ENCODE peak calls at places on chromosome 17, in eight cellular contexts. One of them, this sample, is unnamed.

GRCh38 chr17:78144736-78145641 is 1.2 kb upstream of the C17orf99 start:
- DNase-seq in H7: peak
- DNase-seq in AG09319: no peak
- DNase-seq in stimulated activated CD8-positive, alpha-beta memory T cell treated with anti-CD3 and anti-CD28 coated beads, Interleukin-15, amount 100 ng/mL, for 24 hours: no peak
- DNase-seq in fibroblast of villous mesenchyme: peak
- DNase-seq in activated CD8-positive, alpha-beta memory T cell treated with anti-CD3 and anti-CD28 coated beads for 4 hours: no peak
- DNase-seq in fibroblast of mammary gland: peak
- DNase-seq in activated T-helper 1 cell treated with anti-CD3 and anti-CD28 coated beads, Interleukin-2, amount 50 U/mL, for 16 hours: no peak
- DNase-seq in this sample: no peak

GRCh38 chr17:65556910-65557348 is 4.5 kb downstream of the AXIN2 start:
- DNase-seq in H7: no peak
- DNase-seq in AG09319: no peak
- DNase-seq in stimulated activated CD8-positive, alpha-beta memory T cell treated with anti-CD3 and anti-CD28 coated beads, Interleukin-15, amount 100 ng/mL, for 24 hours: no peak
- DNase-seq in fibroblast of villous mesenchyme: no peak
- DNase-seq in activated CD8-positive, alpha-beta memory T cell treated with anti-CD3 and anti-CD28 coated beads for 4 hours: no peak
- DNase-seq in fibroblast of mammary gland: no peak
- DNase-seq in activated T-helper 1 cell treated with anti-CD3 and anti-CD28 coated beads, Interleukin-2, amount 50 U/mL, for 16 hours: no peak
- DNase-seq in this sample: no peak

GRCh38 chr17:72334205-72334604 is 213.4 kb downstream of the SOX9 start:
- DNase-seq in H7: no peak
- DNase-seq in AG09319: peak
- DNase-seq in stimulated activated CD8-positive, alpha-beta memory T cell treated with anti-CD3 and anti-CD28 coated beads, Interleukin-15, amount 100 ng/mL, for 24 hours: no peak
- DNase-seq in fibroblast of villous mesenchyme: peak
- DNase-seq in activated CD8-positive, alpha-beta memory T cell treated with anti-CD3 and anti-CD28 coated beads for 4 hours: no peak
- DNase-seq in fibroblast of mammary gland: peak
- DNase-seq in activated T-helper 1 cell treated with anti-CD3 and anti-CD28 coated beads, Interleukin-2, amount 50 U/mL, for 16 hours: no peak
- DNase-seq in this sample: no peak

GRCh38 chr17:28834420-28834819 is 8.2 kb downstream of the FAM222B start:
- DNase-seq in H7: no peak
- DNase-seq in AG09319: no peak
- DNase-seq in stimulated activated CD8-positive, alpha-beta memory T cell treated with anti-CD3 and anti-CD28 coated beads, Interleukin-15, amount 100 ng/mL, for 24 hours: no peak
- DNase-seq in fibroblast of villous mesenchyme: no peak
- DNase-seq in activated CD8-positive, alpha-beta memory T cell treated with anti-CD3 and anti-CD28 coated beads for 4 hours: no peak
- DNase-seq in fibroblast of mammary gland: no peak
- DNase-seq in activated T-helper 1 cell treated with anti-CD3 and anti-CD28 coated beads, Interleukin-2, amount 50 U/mL, for 16 hours: no peak
- DNase-seq in this sample: no peak

GRCh38 chr17:48961516-48962233 is 6.7 kb downstream of the GIP start:
- DNase-seq in H7: peak
- DNase-seq in AG09319: no peak
- DNase-seq in stimulated activated CD8-positive, alpha-beta memory T cell treated with anti-CD3 and anti-CD28 coated beads, Interleukin-15, amount 100 ng/mL, for 24 hours: no peak
- DNase-seq in fibroblast of villous mesenchyme: peak
- DNase-seq in activated CD8-positive, alpha-beta memory T cell treated with anti-CD3 and anti-CD28 coated beads for 4 hours: no peak
- DNase-seq in fibroblast of mammary gland: peak
- DNase-seq in activated T-helper 1 cell treated with anti-CD3 and anti-CD28 coated beads, Interleukin-2, amount 50 U/mL, for 16 hours: no peak
- DNase-seq in this sample: peak

GRCh38 chr17:80049986-80050385 is 13.5 kb downstream of the CCDC40 start:
- DNase-seq in H7: no peak
- DNase-seq in AG09319: no peak
- DNase-seq in stimulated activated CD8-positive, alpha-beta memory T cell treated with anti-CD3 and anti-CD28 coated beads, Interleukin-15, amount 100 ng/mL, for 24 hours: no peak
- DNase-seq in fibroblast of villous mesenchyme: no peak
- DNase-seq in activated CD8-positive, alpha-beta memory T cell treated with anti-CD3 and anti-CD28 coated beads for 4 hours: no peak
- DNase-seq in fibroblast of mammary gland: no peak
- DNase-seq in activated T-helper 1 cell treated with anti-CD3 and anti-CD28 coated beads, Interleukin-2, amount 50 U/mL, for 16 hours: no peak
- DNase-seq in this sample: no peak

GRCh38 chr17:50129303-50129945 is 536 bp downstream of the SAMD14 start:
- DNase-seq in H7: peak
- DNase-seq in AG09319: no peak
- DNase-seq in stimulated activated CD8-positive, alpha-beta memory T cell treated with anti-CD3 and anti-CD28 coated beads, Interleukin-15, amount 100 ng/mL, for 24 hours: no peak
- DNase-seq in fibroblast of villous mesenchyme: no peak
- DNase-seq in activated CD8-positive, alpha-beta memory T cell treated with anti-CD3 and anti-CD28 coated beads for 4 hours: no peak
- DNase-seq in fibroblast of mammary gland: no peak
- DNase-seq in activated T-helper 1 cell treated with anti-CD3 and anti-CD28 coated beads, Interleukin-2, amount 50 U/mL, for 16 hours: no peak
- DNase-seq in this sample: no peak

GRCh38 chr17:48541574-48542113 is 3.3 kb downstream of the HOXB2 start:
- DNase-seq in H7: peak
- DNase-seq in AG09319: no peak
- DNase-seq in stimulated activated CD8-positive, alpha-beta memory T cell treated with anti-CD3 and anti-CD28 coated beads, Interleukin-15, amount 100 ng/mL, for 24 hours: no peak
- DNase-seq in fibroblast of villous mesenchyme: peak
- DNase-seq in activated CD8-positive, alpha-beta memory T cell treated with anti-CD3 and anti-CD28 coated beads for 4 hours: no peak
- DNase-seq in fibroblast of mammary gland: peak
- DNase-seq in activated T-helper 1 cell treated with anti-CD3 and anti-CD28 coated beads, Interleukin-2, amount 50 U/mL, for 16 hours: no peak
- DNase-seq in this sample: no peak

GRCh38 chr17:3982113-3982512 is 17.9 kb upstream of the ATP2A3 start:
- DNase-seq in H7: peak
- DNase-seq in AG09319: no peak
- DNase-seq in stimulated activated CD8-positive, alpha-beta memory T cell treated with anti-CD3 and anti-CD28 coated beads, Interleukin-15, amount 100 ng/mL, for 24 hours: no peak
- DNase-seq in fibroblast of villous mesenchyme: no peak
- DNase-seq in activated CD8-positive, alpha-beta memory T cell treated with anti-CD3 and anti-CD28 coated beads for 4 hours: no peak
- DNase-seq in fibroblast of mammary gland: no peak
- DNase-seq in activated T-helper 1 cell treated with anti-CD3 and anti-CD28 coated beads, Interleukin-2, amount 50 U/mL, for 16 hours: no peak
- DNase-seq in this sample: no peak

GRCh38 chr17:43085489-43085888 is 39.7 kb downstream of the BRCA1 start:
- DNase-seq in H7: no peak
- DNase-seq in AG09319: no peak
- DNase-seq in stimulated activated CD8-positive, alpha-beta memory T cell treated with anti-CD3 and anti-CD28 coated beads, Interleukin-15, amount 100 ng/mL, for 24 hours: no peak
- DNase-seq in fibroblast of villous mesenchyme: peak
- DNase-seq in activated CD8-positive, alpha-beta memory T cell treated with anti-CD3 and anti-CD28 coated beads for 4 hours: no peak
- DNase-seq in fibroblast of mammary gland: peak
- DNase-seq in activated T-helper 1 cell treated with anti-CD3 and anti-CD28 coated beads, Interleukin-2, amount 50 U/mL, for 16 hours: no peak
- DNase-seq in this sample: peak

GRCh38 chr17:79028496-79029326 is 4.7 kb downstream of the C1QTNF1 start:
- DNase-seq in H7: peak
- DNase-seq in AG09319: no peak
- DNase-seq in stimulated activated CD8-positive, alpha-beta memory T cell treated with anti-CD3 and anti-CD28 coated beads, Interleukin-15, amount 100 ng/mL, for 24 hours: no peak
- DNase-seq in fibroblast of villous mesenchyme: no peak
- DNase-seq in activated CD8-positive, alpha-beta memory T cell treated with anti-CD3 and anti-CD28 coated beads for 4 hours: no peak
- DNase-seq in fibroblast of mammary gland: no peak
- DNase-seq in activated T-helper 1 cell treated with anti-CD3 and anti-CD28 coated beads, Interleukin-2, amount 50 U/mL, for 16 hours: no peak
- DNase-seq in this sample: peak

GRCh38 chr17:42818379-42818778 is 5.7 kb downstream of the BECN1 start:
- DNase-seq in H7: no peak
- DNase-seq in AG09319: no peak
- DNase-seq in stimulated activated CD8-positive, alpha-beta memory T cell treated with anti-CD3 and anti-CD28 coated beads, Interleukin-15, amount 100 ng/mL, for 24 hours: no peak
- DNase-seq in fibroblast of villous mesenchyme: no peak
- DNase-seq in activated CD8-positive, alpha-beta memory T cell treated with anti-CD3 and anti-CD28 coated beads for 4 hours: no peak
- DNase-seq in fibroblast of mammary gland: peak
- DNase-seq in activated T-helper 1 cell treated with anti-CD3 and anti-CD28 coated beads, Interleukin-2, amount 50 U/mL, for 16 hours: no peak
- DNase-seq in this sample: no peak

GRCh38 chr17:2982854-2983636 is 80.4 kb downstream of the OR1D5 start:
- DNase-seq in H7: no peak
- DNase-seq in AG09319: peak
- DNase-seq in stimulated activated CD8-positive, alpha-beta memory T cell treated with anti-CD3 and anti-CD28 coated beads, Interleukin-15, amount 100 ng/mL, for 24 hours: no peak
- DNase-seq in fibroblast of villous mesenchyme: peak
- DNase-seq in activated CD8-positive, alpha-beta memory T cell treated with anti-CD3 and anti-CD28 coated beads for 4 hours: no peak
- DNase-seq in fibroblast of mammary gland: peak
- DNase-seq in activated T-helper 1 cell treated with anti-CD3 and anti-CD28 coated beads, Interleukin-2, amount 50 U/mL, for 16 hours: no peak
- DNase-seq in this sample: no peak

GRCh38 chr17:36617773-36618172 is 16.4 kb downstream of the MRM1 start:
- DNase-seq in H7: no peak
- DNase-seq in AG09319: no peak
- DNase-seq in stimulated activated CD8-positive, alpha-beta memory T cell treated with anti-CD3 and anti-CD28 coated beads, Interleukin-15, amount 100 ng/mL, for 24 hours: no peak
- DNase-seq in fibroblast of villous mesenchyme: no peak
- DNase-seq in activated CD8-positive, alpha-beta memory T cell treated with anti-CD3 and anti-CD28 coated beads for 4 hours: no peak
- DNase-seq in fibroblast of mammary gland: no peak
- DNase-seq in activated T-helper 1 cell treated with anti-CD3 and anti-CD28 coated beads, Interleukin-2, amount 50 U/mL, for 16 hours: no peak
- DNase-seq in this sample: no peak

GRCh38 chr17:33225509-33225908 is 67.6 kb downstream of the ASIC2 start:
- DNase-seq in H7: no peak
- DNase-seq in AG09319: no peak
- DNase-seq in stimulated activated CD8-positive, alpha-beta memory T cell treated with anti-CD3 and anti-CD28 coated beads, Interleukin-15, amount 100 ng/mL, for 24 hours: no peak
- DNase-seq in fibroblast of villous mesenchyme: no peak
- DNase-seq in activated CD8-positive, alpha-beta memory T cell treated with anti-CD3 and anti-CD28 coated beads for 4 hours: no peak
- DNase-seq in fibroblast of mammary gland: no peak
- DNase-seq in activated T-helper 1 cell treated with anti-CD3 and anti-CD28 coated beads, Interleukin-2, amount 50 U/mL, for 16 hours: no peak
- DNase-seq in this sample: no peak

GRCh38 chr17:17815436-17816200 is 21.2 kb downstream of the SREBF1 start:
- DNase-seq in H7: no peak
- DNase-seq in AG09319: no peak
- DNase-seq in stimulated activated CD8-positive, alpha-beta memory T cell treated with anti-CD3 and anti-CD28 coated beads, Interleukin-15, amount 100 ng/mL, for 24 hours: no peak
- DNase-seq in fibroblast of villous mesenchyme: no peak
- DNase-seq in activated CD8-positive, alpha-beta memory T cell treated with anti-CD3 and anti-CD28 coated beads for 4 hours: no peak
- DNase-seq in fibroblast of mammary gland: no peak
- DNase-seq in activated T-helper 1 cell treated with anti-CD3 and anti-CD28 coated beads, Interleukin-2, amount 50 U/mL, for 16 hours: no peak
- DNase-seq in this sample: no peak

GRCh38 chr17:49784636-49785035 is 3.8 kb upstream of the KAT7 start:
- DNase-seq in H7: no peak
- DNase-seq in AG09319: no peak
- DNase-seq in stimulated activated CD8-positive, alpha-beta memory T cell treated with anti-CD3 and anti-CD28 coated beads, Interleukin-15, amount 100 ng/mL, for 24 hours: no peak
- DNase-seq in fibroblast of villous mesenchyme: no peak
- DNase-seq in activated CD8-positive, alpha-beta memory T cell treated with anti-CD3 and anti-CD28 coated beads for 4 hours: no peak
- DNase-seq in fibroblast of mammary gland: no peak
- DNase-seq in activated T-helper 1 cell treated with anti-CD3 and anti-CD28 coated beads, Interleukin-2, amount 50 U/mL, for 16 hours: no peak
- DNase-seq in this sample: no peak

GRCh38 chr17:75471207-75471606 is 14.8 kb downstream of the TMEM94 start:
- DNase-seq in H7: no peak
- DNase-seq in AG09319: no peak
- DNase-seq in stimulated activated CD8-positive, alpha-beta memory T cell treated with anti-CD3 and anti-CD28 coated beads, Interleukin-15, amount 100 ng/mL, for 24 hours: no peak
- DNase-seq in fibroblast of villous mesenchyme: no peak
- DNase-seq in activated CD8-positive, alpha-beta memory T cell treated with anti-CD3 and anti-CD28 coated beads for 4 hours: no peak
- DNase-seq in fibroblast of mammary gland: no peak
- DNase-seq in activated T-helper 1 cell treated with anti-CD3 and anti-CD28 coated beads, Interleukin-2, amount 50 U/mL, for 16 hours: no peak
- DNase-seq in this sample: no peak

GRCh38 chr17:83098241-83099085 is 19.1 kb downstream of the METRNL start:
- DNase-seq in H7: peak
- DNase-seq in AG09319: no peak
- DNase-seq in stimulated activated CD8-positive, alpha-beta memory T cell treated with anti-CD3 and anti-CD28 coated beads, Interleukin-15, amount 100 ng/mL, for 24 hours: no peak
- DNase-seq in fibroblast of villous mesenchyme: no peak
- DNase-seq in activated CD8-positive, alpha-beta memory T cell treated with anti-CD3 and anti-CD28 coated beads for 4 hours: no peak
- DNase-seq in fibroblast of mammary gland: no peak
- DNase-seq in activated T-helper 1 cell treated with anti-CD3 and anti-CD28 coated beads, Interleukin-2, amount 50 U/mL, for 16 hours: no peak
- DNase-seq in this sample: no peak

GRCh38 chr17:45836047-45837044 is 8.3 kb upstream of the SPPL2C start:
- DNase-seq in H7: peak
- DNase-seq in AG09319: no peak
- DNase-seq in stimulated activated CD8-positive, alpha-beta memory T cell treated with anti-CD3 and anti-CD28 coated beads, Interleukin-15, amount 100 ng/mL, for 24 hours: no peak
- DNase-seq in fibroblast of villous mesenchyme: no peak
- DNase-seq in activated CD8-positive, alpha-beta memory T cell treated with anti-CD3 and anti-CD28 coated beads for 4 hours: no peak
- DNase-seq in fibroblast of mammary gland: no peak
- DNase-seq in activated T-helper 1 cell treated with anti-CD3 and anti-CD28 coated beads, Interleukin-2, amount 50 U/mL, for 16 hours: no peak
- DNase-seq in this sample: no peak

GRCh38 chr17:80790021-80790765 is 201.4 kb upstream of the CHMP6 start:
- DNase-seq in H7: no peak
- DNase-seq in AG09319: no peak
- DNase-seq in stimulated activated CD8-positive, alpha-beta memory T cell treated with anti-CD3 and anti-CD28 coated beads, Interleukin-15, amount 100 ng/mL, for 24 hours: no peak
- DNase-seq in fibroblast of villous mesenchyme: peak
- DNase-seq in activated CD8-positive, alpha-beta memory T cell treated with anti-CD3 and anti-CD28 coated beads for 4 hours: no peak
- DNase-seq in fibroblast of mammary gland: no peak
- DNase-seq in activated T-helper 1 cell treated with anti-CD3 and anti-CD28 coated beads, Interleukin-2, amount 50 U/mL, for 16 hours: no peak
- DNase-seq in this sample: no peak

GRCh38 chr17:72984145-72984924 is 108.2 kb downstream of the SLC39A11 start:
- DNase-seq in H7: no peak
- DNase-seq in AG09319: peak
- DNase-seq in stimulated activated CD8-positive, alpha-beta memory T cell treated with anti-CD3 and anti-CD28 coated beads, Interleukin-15, amount 100 ng/mL, for 24 hours: no peak
- DNase-seq in fibroblast of villous mesenchyme: peak
- DNase-seq in activated CD8-positive, alpha-beta memory T cell treated with anti-CD3 and anti-CD28 coated beads for 4 hours: no peak
- DNase-seq in fibroblast of mammary gland: peak
- DNase-seq in activated T-helper 1 cell treated with anti-CD3 and anti-CD28 coated beads, Interleukin-2, amount 50 U/mL, for 16 hours: no peak
- DNase-seq in this sample: peak

GRCh38 chr17:76633628-76634328 is 9.8 kb downstream of the ST6GALNAC1 start:
- DNase-seq in H7: no peak
- DNase-seq in AG09319: no peak
- DNase-seq in stimulated activated CD8-positive, alpha-beta memory T cell treated with anti-CD3 and anti-CD28 coated beads, Interleukin-15, amount 100 ng/mL, for 24 hours: no peak
- DNase-seq in fibroblast of villous mesenchyme: no peak
- DNase-seq in activated CD8-positive, alpha-beta memory T cell treated with anti-CD3 and anti-CD28 coated beads for 4 hours: no peak
- DNase-seq in fibroblast of mammary gland: no peak
- DNase-seq in activated T-helper 1 cell treated with anti-CD3 and anti-CD28 coated beads, Interleukin-2, amount 50 U/mL, for 16 hours: no peak
- DNase-seq in this sample: no peak

GRCh38 chr17:74389094-74389753 is 21.9 kb downstream of the GPR142 start:
- DNase-seq in H7: no peak
- DNase-seq in AG09319: no peak
- DNase-seq in stimulated activated CD8-positive, alpha-beta memory T cell treated with anti-CD3 and anti-CD28 coated beads, Interleukin-15, amount 100 ng/mL, for 24 hours: no peak
- DNase-seq in fibroblast of villous mesenchyme: no peak
- DNase-seq in activated CD8-positive, alpha-beta memory T cell treated with anti-CD3 and anti-CD28 coated beads for 4 hours: no peak
- DNase-seq in fibroblast of mammary gland: no peak
- DNase-seq in activated T-helper 1 cell treated with anti-CD3 and anti-CD28 coated beads, Interleukin-2, amount 50 U/mL, for 16 hours: no peak
- DNase-seq in this sample: no peak

GRCh38 chr17:66523378-66524174 is 221.2 kb downstream of the PRKCA start:
- DNase-seq in H7: no peak
- DNase-seq in AG09319: no peak
- DNase-seq in stimulated activated CD8-positive, alpha-beta memory T cell treated with anti-CD3 and anti-CD28 coated beads, Interleukin-15, amount 100 ng/mL, for 24 hours: no peak
- DNase-seq in fibroblast of villous mesenchyme: peak
- DNase-seq in activated CD8-positive, alpha-beta memory T cell treated with anti-CD3 and anti-CD28 coated beads for 4 hours: no peak
- DNase-seq in fibroblast of mammary gland: peak
- DNase-seq in activated T-helper 1 cell treated with anti-CD3 and anti-CD28 coated beads, Interleukin-2, amount 50 U/mL, for 16 hours: no peak
- DNase-seq in this sample: no peak

GRCh38 chr17:48610282-48611211 is at the start of gene HOXB7:
- DNase-seq in H7: peak
- DNase-seq in AG09319: no peak
- DNase-seq in stimulated activated CD8-positive, alpha-beta memory T cell treated with anti-CD3 and anti-CD28 coated beads, Interleukin-15, amount 100 ng/mL, for 24 hours: no peak
- DNase-seq in fibroblast of villous mesenchyme: peak
- DNase-seq in activated CD8-positive, alpha-beta memory T cell treated with anti-CD3 and anti-CD28 coated beads for 4 hours: peak
- DNase-seq in fibroblast of mammary gland: peak
- DNase-seq in activated T-helper 1 cell treated with anti-CD3 and anti-CD28 coated beads, Interleukin-2, amount 50 U/mL, for 16 hours: no peak
- DNase-seq in this sample: no peak